ENCODE peak calls at places on chromosomes 13 and 19, in four cellular contexts. N is small intestine; C is activated T-helper 1 cell treated with anti-CD3 and anti-CD28 coated beads, Interleukin-2, amount 50 U/mL, for 16 hours; Q is stimulated activated CD8-positive, alpha-beta memory T cell treated with anti-CD3 and anti-CD28 coated beads, Interleukin-15, amount 100 ng/mL, for 1 hour. I is an unnamed sample.

GRCh38 chr13:19845758-19846157 is 17.7 kb downstream of the ZMYM5 start:
- DNase-seq in Q (no peak), C (no peak), N (peak; percentile 57), I (no peak)

GRCh38 chr13:93786846-93787245 is 560.2 kb downstream of the GPC6 start:
- DNase-seq in Q (no peak), C (no peak), N (no peak), I (no peak)

GRCh38 chr19:1566392-1567115 is 1.6 kb downstream of the MEX3D start:
- DNase-seq in C (no peak), Q (no peak), N (peak; percentile 35), I (no peak)

GRCh38 chr13:44364601-44365000 is 9.0 kb upstream of the SERP2 start:
- DNase-seq in N (peak; percentile 68), C (no peak), Q (no peak), I (no peak)

GRCh38 chr19:46975918-46976782 is 43.5 kb upstream of the NPAS1 start:
- DNase-seq in Q (no peak), C (no peak), N (peak; percentile 67), I (no peak)

GRCh38 chr13:41501281-41501680 is 43.9 kb downstream of the RGCC start:
- DNase-seq in C (no peak), N (no peak), Q (no peak), I (no peak)

GRCh38 chr13:70173236-70173959 is 65.1 kb upstream of the KLHL1 start:
- DNase-seq in N (no peak), C (no peak), Q (no peak), I (no peak)

GRCh38 chr19:40419066-40419612 is 6.0 kb upstream of the PRX start:
- DNase-seq in N (no peak), C (no peak), Q (no peak), I (no peak)

GRCh38 chr13:46866150-46866549 is 30.7 kb downstream of the HTR2A start:
- DNase-seq in Q (no peak), N (peak; percentile 31), C (no peak), I (no peak)

GRCh38 chr19:41887711-41888382 is 4.9 kb downstream of the ARHGEF1 start:
- DNase-seq in C (peak; percentile 81), N (peak; percentile 63), Q (peak; percentile 69), I (peak; percentile 91)

GRCh38 chr13:94020833-94021232 is 458.6 kb downstream of the DCT start:
- DNase-seq in N (no peak), C (no peak), Q (no peak), I (no peak)

GRCh38 chr13:49238621-49239020 is 9.1 kb upstream of the CDADC1 start:
- DNase-seq in N (no peak), C (no peak), Q (no peak), I (no peak)

GRCh38 chr19:13964776-13965175 is 12.5 kb downstream of the DCAF15 start:
- DNase-seq in C (no peak), N (no peak), Q (no peak), I (no peak)